ENCODE peak calls at places on chromosomes 7 and 10, in four cellular contexts. Q, R, Y and E are unnamed samples.

GRCh38 chr10:12782537-12782936 is 219.0 kb downstream of the CCDC3 start:
- DNase-seq in R (peak; percentile 66), Q (peak; percentile 31), Y (peak; percentile 1), E (no peak)

GRCh38 chr10:54441286-54441685 is 359.7 kb downstream of the PCDH15 start:
- DNase-seq in Y (no peak), R (no peak), Q (no peak), E (no peak)

GRCh38 chr10:97664282-97664850 is 22.7 kb downstream of the AVPI1 start:
- DNase-seq in Q (no peak), R (no peak), Y (no peak), E (no peak)

GRCh38 chr7:147249956-147250355 is 1133.4 kb downstream of the CNTNAP2 start:
- DNase-seq in Q (no peak), R (no peak), Y (no peak), E (no peak)

GRCh38 chr10:49408437-49409306 is 12.8 kb upstream of the DRGX start:
- DNase-seq in Y (no peak), R (peak; percentile 62), Q (no peak), E (no peak)

GRCh38 chr7:122199171-122199570 is 55.1 kb upstream of the AASS start:
- DNase-seq in R (no peak), Q (no peak), Y (no peak), E (no peak)

GRCh38 chr10:63217120-63217605 is 84.0 kb downstream of the NRBF2 start:
- DNase-seq in Y (no peak), Q (no peak), R (no peak), E (no peak)

GRCh38 chr7:40551685-40552576 is 417.1 kb downstream of the SUGCT start:
- DNase-seq in Q (no peak), R (no peak), Y (no peak), E (peak; percentile 34)

GRCh38 chr7:43148161-43148731 is 35.8 kb downstream of the HECW1 start:
- DNase-seq in R (no peak), Q (no peak), Y (no peak), E (peak; percentile 31)

GRCh38 chr7:1087952-1088920 is at the start of gene GPER1:
- DNase-seq in Y (no peak), R (no peak), Q (peak; percentile 58), E (peak; percentile 88)

GRCh38 chr7:102244601-102245000 is 42.1 kb upstream of the SH2B2 start:
- DNase-seq in R (no peak), Q (no peak), Y (no peak), E (no peak)

GRCh38 chr10:72335394-72336258 is 19.1 kb downstream of the DNAJB12 start:
- DNase-seq in R (peak; percentile 77), Y (no peak), Q (peak; percentile 74), E (peak; percentile 72)

GRCh38 chr10:69467928-69468770 is 16.9 kb downstream of the TSPAN15 start:
- DNase-seq in R (no peak), Y (no peak), Q (no peak), E (no peak)

GRCh38 chr7:138316421-138317043 is 143.5 kb upstream of the TRIM24 start:
- DNase-seq in Y (no peak), Q (no peak), R (no peak), E (no peak)

GRCh38 chr10:60798031-60798430 is 19.8 kb downstream of the CDK1 start:
- DNase-seq in Y (no peak), Q (no peak), R (no peak), E (no peak)

GRCh38 chr10:86876748-86877147 is 80.7 kb downstream of the MMRN2 start:
- DNase-seq in R (no peak), Y (no peak), Q (no peak), E (no peak)

GRCh38 chr10:93126484-93127052 is 52.9 kb downstream of the CYP26A1 start:
- DNase-seq in Y (no peak), R (no peak), Q (no peak), E (no peak)

GRCh38 chr10:129728905-129729540 is 235.1 kb downstream of the EBF3 start:
- DNase-seq in Y (no peak), R (no peak), Q (no peak), E (no peak)

GRCh38 chr10:71314028-71314693 is 4.9 kb upstream of the SLC29A3 start:
- DNase-seq in Y (peak; percentile 55), Q (peak; percentile 50), R (peak; percentile 83), E (no peak)

GRCh38 chr10:77416327-77417135 is 221.1 kb downstream of the KCNMA1 start:
- DNase-seq in Y (no peak), R (no peak), Q (no peak), E (no peak)

GRCh38 chr7:28138837-28139236 is 41.8 kb downstream of the JAZF1 start:
- DNase-seq in Y (no peak), Q (no peak), R (no peak), E (peak; percentile 72)

GRCh38 chr7:133562617-133563016 is 309.7 kb downstream of the EXOC4 start:
- DNase-seq in R (no peak), Q (no peak), Y (no peak), E (no peak)

GRCh38 chr10:78162867-78163266 is 129.2 kb downstream of the RPS24 start:
- DNase-seq in R (no peak), Q (no peak), Y (no peak), E (no peak)

GRCh38 chr10:116444527-116445142 is 17.0 kb downstream of the PNLIPRP3 start:
- DNase-seq in Q (no peak), R (no peak), Y (no peak), E (no peak)

GRCh38 chr7:122858310-122858709 is 27.9 kb downstream of the CADPS2 start:
- DNase-seq in Y (no peak), R (no peak), Q (no peak), E (no peak)